ENCODE peak calls at places on chromosomes 11 and 22, in nine cellular contexts. D is right lobe of liver, T is A673, R is body of pancreas, W is IMR-90, I is spleen, P is right atrium auricular region, O is neural progenitor cell, L is fibroblast of lung. S is an unnamed sample. For H3K4me1 and H3K36me3, the result is how much of the 10 kb centered on the place peaks cover.

GRCh38 chr11:100923555-100923954 is 206.1 kb downstream of the PGR start:
- DNase-seq in O (no peak), D (no peak), T (no peak), R (no peak), I (no peak), P (no peak), W (peak), L (peak), S (no peak)

GRCh38 chr22:35605787-35606492 is 11.2 kb downstream of the MB start:
- DNase-seq in L (no peak), D (peak), R (no peak), W (no peak), O (no peak), I (no peak), P (no peak), T (no peak), S (no peak)

GRCh38 chr11:46348566-46348981 is 1.3 kb downstream of the DGKZ start:
- DNase-seq in P (no peak), L (no peak), I (no peak), T (no peak), W (no peak), D (no peak), R (peak), O (no peak), S (no peak)

GRCh38 chr11:126426820-126427749 is 71.6 kb downstream of the ST3GAL4 start:
- DNase-seq in L (no peak), W (no peak), O (no peak), P (no peak), D (no peak), R (no peak), T (no peak), I (no peak), S (no peak)

GRCh38 chr22:30867746-30868662 is 100.6 kb downstream of the MORC2 start:
- DNase-seq in R (no peak), L (no peak), P (no peak), O (no peak), D (peak), T (no peak), W (no peak), I (peak), S (no peak)

GRCh38 chr11:88171982-88172381 is 3.3 kb downstream of the RAB38 start:
- DNase-seq in D (no peak), P (no peak), I (no peak), L (no peak), O (no peak), R (no peak), T (no peak), W (no peak), S (no peak)

GRCh38 chr11:72836111-72836510 is 21.9 kb downstream of the ATG16L2 start:
- DNase-seq in I (no peak), P (no peak), O (no peak), L (no peak), D (no peak), R (peak), T (no peak), W (no peak), S (no peak)

GRCh38 chr11:72813740-72814138 is 472 bp upstream of the ATG16L2 start:
- DNase-seq in R (peak), T (peak), D (peak), P (peak), W (peak), O (peak), L (no peak), I (peak), S (peak)

GRCh38 chr11:35043933-35044332 is 95.0 kb upstream of the CD44 start:
- DNase-seq in R (no peak), T (peak), W (no peak), O (no peak), D (no peak), P (no peak), L (no peak), I (no peak), S (no peak)

GRCh38 chr11:63508009-63508408 is 2.1 kb downstream of the LGALS12 start:
- DNase-seq in P (no peak), I (no peak), R (peak), T (peak), L (no peak), W (no peak), D (peak), O (peak), S (peak)

GRCh38 chr11:8617063-8617462 is 23.0 kb upstream of the STK33 start:
- DNase-seq in T (no peak), D (no peak), R (no peak), P (peak), I (no peak), L (no peak), O (no peak), W (no peak), S (peak)

GRCh38 chr11:69013009-69013951 is at the start of gene MRGPRF:
- DNase-seq in L (peak), O (peak), W (peak), R (peak), I (peak), P (peak), D (peak), T (peak), S (peak)

GRCh38 chr11:130156108-130157022 is 3.2 kb upstream of the ST14 start:
- DNase-seq in L (no peak), R (no peak), W (no peak), I (no peak), O (no peak), T (no peak), P (no peak), D (no peak), S (peak)

GRCh38 chr11:133982901-133983300 is 26.1 kb upstream of the IGSF9B start:
- DNase-seq in L (no peak), R (no peak), D (no peak), O (no peak), I (no peak), T (no peak), W (no peak), P (no peak), S (no peak)

GRCh38 chr11:107591446-107592236 is 694 bp downstream of the ELMOD1 start:
- DNase-seq in P (no peak), L (peak), W (no peak), I (no peak), O (peak), T (no peak), D (no peak), R (peak), S (peak)

GRCh38 chr11:122750047-122750446 is 88.3 kb upstream of the CRTAM start:
- DNase-seq in D (no peak), L (no peak), W (no peak), I (no peak), T (no peak), P (no peak), R (no peak), O (no peak), S (no peak)

GRCh38 chr11:47446833-47447232 is 2.1 kb downstream of the RAPSN start:
- DNase-seq in D (no peak), O (no peak), R (no peak), I (no peak), P (no peak), W (no peak), L (no peak), T (no peak), S (no peak)

GRCh38 chr11:3896644-3897043 is 41.2 kb downstream of the STIM1 start:
- DNase-seq in L (no peak), R (no peak), T (no peak), W (no peak), D (no peak), O (no peak), P (no peak), I (no peak), S (no peak)

GRCh38 chr11:132941024-132941646 is 591.2 kb downstream of the OPCML start:
- DNase-seq in T (peak), O (peak), W (peak), L (peak), P (no peak), I (no peak), R (no peak), D (no peak), S (peak)

GRCh38 chr22:24697671-24698082 is 76.8 kb downstream of the PIWIL3 start:
- DNase-seq in W (no peak), R (peak), O (no peak), T (no peak), I (no peak), P (no peak), D (no peak), L (no peak), S (no peak)

GRCh38 chr11:113574586-113574985 is 99.4 kb upstream of the DRD2 start:
- DNase-seq in L (no peak), O (no peak), R (no peak), T (no peak), W (no peak), D (no peak), P (no peak), I (no peak), S (no peak)

GRCh38 chr11:114059984-114060401 is 482 bp downstream of the ZBTB16 start:
- DNase-seq in O (peak), D (no peak), P (no peak), R (peak), W (no peak), I (no peak), L (no peak), T (peak), S (peak)

GRCh38 chr11:62054484-62055121 is 69.2 kb upstream of the INCENP start:
- DNase-seq in W (peak), R (peak), I (peak), P (no peak), L (no peak), D (no peak), T (peak), O (no peak), S (no peak)

GRCh38 chr22:37630839-37631435 is 8.5 kb upstream of the SH3BP1 start:
- DNase-seq in L (no peak), P (no peak), R (no peak), W (no peak), O (no peak), I (peak), D (no peak), T (no peak), S (peak)

GRCh38 chr11:97610000-97610399 is 1220.2 kb downstream of the JRKL start:
- DNase-seq in R (no peak), T (no peak), D (no peak), O (no peak), I (no peak), P (no peak), W (no peak), L (no peak), S (no peak)

DNA sequence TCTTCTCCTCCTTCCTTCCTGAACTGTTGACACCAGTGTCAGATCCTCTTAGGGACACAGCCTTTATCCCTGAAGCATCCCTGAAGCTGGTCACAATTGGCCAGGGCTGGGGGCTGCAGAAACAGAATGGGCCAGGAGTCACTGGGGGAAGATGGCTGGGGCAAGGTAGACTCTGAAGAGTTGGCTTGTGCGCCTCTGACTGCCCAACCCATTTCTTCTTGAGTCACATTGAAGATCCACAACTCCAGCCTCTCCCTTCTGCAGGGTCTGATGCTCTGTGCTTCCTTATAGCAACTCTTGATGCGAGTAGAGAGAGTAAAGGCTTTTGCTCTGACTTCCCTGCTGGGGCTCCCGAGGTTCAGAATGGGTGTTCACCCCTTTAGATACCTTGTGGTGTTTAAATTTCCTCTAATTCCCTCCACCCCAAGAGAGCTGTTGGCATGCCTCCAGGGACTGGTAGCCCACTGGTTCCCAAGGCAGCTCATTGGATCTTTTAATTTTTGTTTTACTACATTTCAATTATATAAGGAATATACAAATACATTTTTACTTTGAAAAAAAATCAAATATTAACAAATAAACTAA is 13.4 kb downstream of the PRDM11 start:
- DNase-seq in P (no peak), I (peak), W (no peak), T (no peak), O (no peak), D (no peak), L (no peak), R (no peak), S (no peak)
- H3K4me1 ChIP-seq in P (under half), I (under half), W (under half), T (under half), O (under half), D (under half), L (under half), R (under half), S (under half)

GRCh38 chr11:18105802-18106574 is at the start of gene SAAL1:
- DNase-seq in T (peak), I (peak), R (peak), W (peak), P (peak), D (peak), O (peak), L (peak), S (peak)

GRCh38 chr11:18106688-18107087 is 806 bp upstream of the SAAL1 start:
- DNase-seq in T (no peak), W (peak), I (no peak), P (no peak), D (no peak), L (peak), O (no peak), R (no peak), S (no peak)

GRCh38 chr11:18105086-18105801 is 638 bp downstream of the SAAL1 start:
- DNase-seq in O (no peak), I (no peak), T (no peak), W (no peak), R (no peak), D (no peak), L (no peak), P (no peak), S (no peak)

DNA sequence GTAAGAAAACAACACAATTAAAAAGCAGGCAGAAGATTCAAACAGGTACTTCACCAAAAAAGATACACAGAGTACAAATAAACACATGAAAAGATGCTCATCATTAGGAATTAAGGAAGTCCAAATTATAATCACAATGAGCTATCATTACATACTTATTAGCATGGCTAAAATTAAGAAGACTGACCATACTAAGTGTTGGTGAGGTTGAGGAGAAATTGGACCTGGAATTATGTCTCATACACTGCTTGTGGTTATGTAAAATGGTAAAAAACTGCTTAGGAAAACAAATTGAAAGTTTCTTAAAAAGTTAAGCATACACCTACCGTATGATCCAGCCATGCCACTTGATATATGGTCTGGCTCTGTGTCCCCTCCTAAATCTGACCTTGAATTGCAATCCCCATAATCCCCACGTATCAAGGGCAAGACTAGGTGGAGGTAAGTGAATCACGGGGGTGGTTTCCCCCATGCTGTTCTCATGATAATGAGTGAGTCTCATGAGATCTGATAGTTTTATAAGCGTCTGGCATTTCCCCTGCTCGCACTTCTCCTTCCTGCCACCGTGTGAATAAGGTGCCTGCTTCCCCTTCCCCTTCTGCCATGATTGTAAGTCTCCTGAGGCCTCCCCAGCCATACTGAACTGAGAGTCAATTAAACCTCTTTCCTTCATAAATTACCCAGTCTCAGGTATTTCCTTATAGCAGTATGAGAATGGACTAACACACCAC is 4.8 kb downstream of the SAAL1 start:
- DNase-seq in T (no peak), R (no peak), W (no peak), D (no peak), L (no peak), I (no peak), O (no peak), P (no peak), S (no peak)
- H3K36me3 ChIP-seq in T (under half), R (under half), W (under half), D (under half), L (under half), I (under half), O (under half), P (under half), S (under half)

GRCh38 chr11:120245434-120245833 is 5.5 kb downstream of the POU2F3 start:
- DNase-seq in T (no peak), R (no peak), P (no peak), O (no peak), L (no peak), D (no peak), W (no peak), I (peak), S (no peak)

GRCh38 chr11:120244966-120245365 is 5.0 kb downstream of the POU2F3 start:
- DNase-seq in L (no peak), W (no peak), O (no peak), D (no peak), T (no peak), I (peak), P (no peak), R (no peak), S (no peak)

GRCh38 chr11:120244476-120244875 is 4.5 kb downstream of the POU2F3 start:
- DNase-seq in D (no peak), O (no peak), R (no peak), T (peak), I (peak), W (peak), L (peak), P (no peak), S (peak)

GRCh38 chr11:120248551-120249278 is 8.8 kb downstream of the POU2F3 start:
- DNase-seq in P (no peak), W (peak), T (peak), D (no peak), R (no peak), O (no peak), I (peak), L (peak), S (peak)

GRCh38 chr11:120249279-120250022 is 9.5 kb downstream of the POU2F3 start:
- DNase-seq in O (no peak), P (no peak), I (peak), D (no peak), L (no peak), R (no peak), W (no peak), T (no peak), S (no peak)
- H3K27ac ChIP-seq in O (no peak), P (no peak), I (no peak), D (no peak), L (no peak), R (no peak), W (no peak), T (no peak), S (no peak)

GRCh38 chr22:23249506-23250423 is 69.5 kb downstream of the BCR start:
- DNase-seq in P (no peak), D (no peak), L (no peak), O (no peak), W (no peak), R (no peak), T (no peak), I (no peak), S (no peak)

GRCh38 chr22:23248583-23248982 is 68.3 kb downstream of the BCR start:
- DNase-seq in T (no peak), R (peak), W (peak), D (no peak), L (peak), I (no peak), P (no peak), O (peak), S (no peak)

GRCh38 chr22:23253475-23254055 is 73.3 kb downstream of the BCR start:
- DNase-seq in T (no peak), L (no peak), O (no peak), P (no peak), D (no peak), I (no peak), W (no peak), R (no peak), S (no peak)

GRCh38 chr22:23250424-23251363 is 70.4 kb downstream of the BCR start:
- DNase-seq in L (no peak), I (no peak), D (no peak), R (no peak), O (no peak), P (no peak), T (no peak), W (no peak), S (no peak)

GRCh38 chr22:23251445-23252093 is 71.3 kb downstream of the BCR start:
- DNase-seq in L (peak), P (no peak), W (peak), R (peak), T (no peak), I (no peak), O (no peak), D (no peak), S (no peak)
- H3K4me1 ChIP-seq in L (under half), P (under half), W (under half), R (under half), T (under half), I (under half), O (under half), D (under half), S (under half)

DNA sequence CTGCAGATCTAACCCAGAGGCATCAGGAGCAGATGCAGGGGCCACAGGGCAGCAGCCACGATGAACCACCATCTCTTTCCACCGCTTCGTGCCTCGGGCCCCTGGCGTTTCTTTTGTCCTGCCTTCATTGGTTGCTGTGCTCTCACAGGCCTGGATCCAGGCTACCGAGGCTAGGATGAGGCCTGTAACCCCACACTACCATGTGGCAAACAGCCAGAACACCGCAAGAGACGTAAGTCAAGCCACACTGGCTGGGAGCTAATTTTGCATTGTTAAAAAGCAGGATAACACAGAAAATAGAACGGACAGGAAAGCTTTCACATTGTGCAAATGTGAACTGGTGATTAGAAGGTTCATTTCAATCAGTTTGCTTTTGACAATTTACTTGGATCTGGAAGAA is 15.7 kb upstream of the ARFGAP3 start:
- DNase-seq in T (no peak), O (no peak), I (no peak), P (no peak), R (no peak), D (no peak), L (peak), W (no peak), S (no peak)
- H3K36me3 ChIP-seq in T (under half), O (under half), I (half or more), P (half or more), R (under half), D (under half), L (under half), W (half or more), S (under half)

GRCh38 chr22:43923631-43924548 is at the start of gene PNPLA3:
- DNase-seq in L (peak), P (peak), R (peak), D (peak), O (peak), I (peak), W (peak), T (peak), S (peak)
- H3K27ac ChIP-seq in L (peak), P (peak), R (no peak), D (peak), O (peak), I (no peak), W (peak), T (peak), S (no peak)

S was measured in cardiac muscle cell.